ENCODE peak calls at places on chromosomes 5 and 9, in seven cellular contexts. F is BJ, X is AG04450, G is left ventricle myocardium inferior, D is mesendoderm, Q is small intestine, N is fibroblast of mammary gland. C is an unnamed sample.

GRCh38 chr5:68449380-68449779 is 233.8 kb downstream of the PIK3R1 start:
- DNase-seq in G (no peak), X (no peak), F (no peak), N (no peak), D (no peak), Q (no peak), C (no peak)

GRCh38 chr5:97094579-97095317 is 47.7 kb downstream of the LIX1 start:
- DNase-seq in N (no peak), D (no peak), F (no peak), X (no peak), G (no peak), Q (no peak), C (no peak)

GRCh38 chr5:106127985-106128384 is 1542.8 kb downstream of the EFNA5 start:
- DNase-seq in N (no peak), F (no peak), G (no peak), X (no peak), Q (no peak), D (no peak), C (no peak)

GRCh38 chr5:167736992-167737391 is 554.5 kb upstream of the WWC1 start:
- DNase-seq in N (no peak), Q (no peak), F (no peak), G (no peak), X (no peak), D (no peak), C (no peak)

GRCh38 chr5:141692919-141693848 is 11.2 kb upstream of the ARAP3 start:
- DNase-seq in X (no peak), Q (peak), D (no peak), N (peak), F (no peak), G (no peak), C (no peak)

GRCh38 chr5:123209163-123210013 is 120.3 kb downstream of the PRDM6 start:
- DNase-seq in Q (peak), N (peak), X (peak), F (peak), G (no peak), D (no peak), C (peak)

GRCh38 chr5:93677344-93678021 is 63.9 kb downstream of the POU5F2 start:
- DNase-seq in D (peak), G (peak), X (peak), N (peak), F (peak), Q (no peak), C (no peak)

GRCh38 chr9:89247431-89248370 is 63.3 kb upstream of the CKS2 start:
- DNase-seq in X (no peak), G (no peak), Q (peak), F (no peak), D (peak), N (no peak), C (peak)

GRCh38 chr5:37875051-37875787 is 35.4 kb upstream of the GDNF start:
- DNase-seq in F (peak), Q (no peak), D (peak), N (peak), G (no peak), X (peak), C (no peak)

GRCh38 chr5:147628054-147628895 is 118.4 kb upstream of the DPYSL3 start:
- DNase-seq in Q (peak), X (peak), N (peak), D (peak), F (peak), G (no peak), C (peak)

GRCh38 chr9:74218374-74219063 is 278.6 kb upstream of the RORB start:
- DNase-seq in F (no peak), X (no peak), Q (no peak), G (no peak), N (no peak), D (no peak), C (no peak)

GRCh38 chr5:172664018-172664417 is 23.0 kb downstream of the NEURL1B start:
- DNase-seq in F (no peak), G (no peak), D (no peak), N (no peak), X (no peak), Q (no peak), C (no peak)

GRCh38 chr5:14061106-14061505 is 82.0 kb upstream of the TRIO start:
- DNase-seq in N (no peak), G (no peak), X (no peak), D (peak), Q (no peak), F (no peak), C (no peak)

GRCh38 chr5:32283539-32284377 is 29.0 kb downstream of the MTMR12 start:
- DNase-seq in G (no peak), X (no peak), D (peak), F (no peak), Q (no peak), N (peak), C (peak)

GRCh38 chr9:79357620-79358019 is 214.1 kb upstream of the TLE4 start:
- DNase-seq in N (no peak), D (peak), F (no peak), X (no peak), G (no peak), Q (no peak), C (no peak)

GRCh38 chr5:174063092-174063756 is 17.7 kb downstream of the NSG2 start:
- DNase-seq in Q (no peak), X (no peak), D (no peak), F (no peak), G (no peak), N (no peak), C (no peak)

GRCh38 chr5:137262818-137263217 is 236.3 kb downstream of the SPOCK1 start:
- DNase-seq in D (no peak), X (no peak), G (no peak), F (no peak), Q (no peak), N (no peak), C (no peak)

GRCh38 chr5:139388198-139388821 is 1.4 kb downstream of the MZB1 start:
- DNase-seq in Q (peak), N (no peak), G (no peak), X (no peak), D (peak), F (no peak), C (no peak)

GRCh38 chr9:79026311-79026710 is 545.5 kb upstream of the TLE4 start:
- DNase-seq in Q (no peak), X (no peak), N (no peak), F (no peak), G (no peak), D (no peak), C (peak)

GRCh38 chr9:110900451-110900850 is 137.8 kb downstream of the LPAR1 start:
- DNase-seq in X (no peak), N (peak), D (no peak), Q (no peak), G (no peak), F (no peak), C (no peak)

GRCh38 chr5:115461506-115462290 is 82.9 kb downstream of the FEM1C start:
- DNase-seq in X (peak), F (peak), N (peak), G (no peak), Q (peak), D (no peak), C (peak)

GRCh38 chr5:138241688-138242547 is 28.8 kb upstream of the CDC23 start:
- DNase-seq in F (no peak), D (peak), X (no peak), G (peak), N (no peak), Q (peak), C (no peak)

GRCh38 chr9:114754574-114754973 is 51.3 kb downstream of the TNFSF15 start:
- DNase-seq in F (no peak), N (no peak), D (no peak), G (no peak), Q (no peak), X (no peak), C (no peak)

GRCh38 chr5:14487896-14488570 is 93.6 kb upstream of the OTULINL start:
- DNase-seq in G (no peak), X (no peak), F (no peak), Q (no peak), D (no peak), N (no peak), C (no peak)

GRCh38 chr9:71793386-71794105 is 25.2 kb upstream of the CEMIP2 start:
- DNase-seq in N (no peak), G (no peak), X (peak), F (peak), Q (no peak), D (peak), C (no peak)

GRCh38 chr9:108296056-108296455 is 559.7 kb downstream of the ACTL7B start:
- DNase-seq in F (peak), N (peak), X (peak), G (no peak), D (no peak), Q (no peak), C (no peak)

GRCh38 chr5:148268556-148268955 is at the start of gene SPINK13:
- DNase-seq in X (no peak), F (no peak), Q (no peak), G (no peak), D (peak), N (peak), C (no peak)

GRCh38 chr5:27308151-27308550 is 269.8 kb upstream of the CDH9 start:
- DNase-seq in X (no peak), N (peak), D (no peak), Q (no peak), G (no peak), F (no peak), C (no peak)

GRCh38 chr9:114281421-114282103 is 41.3 kb upstream of the ORM1 start:
- DNase-seq in N (peak), F (no peak), X (no peak), G (peak), D (no peak), Q (peak), C (no peak)

GRCh38 chr9:17509151-17509550 is 69.7 kb upstream of the SH3GL2 start:
- DNase-seq in N (no peak), Q (no peak), G (no peak), F (no peak), X (no peak), D (no peak), C (no peak)

GRCh38 chr5:132830436-132831094 is at the start of gene SHROOM1:
- DNase-seq in Q (peak), G (peak), D (peak), X (no peak), F (no peak), N (peak), C (no peak)

DNA sequence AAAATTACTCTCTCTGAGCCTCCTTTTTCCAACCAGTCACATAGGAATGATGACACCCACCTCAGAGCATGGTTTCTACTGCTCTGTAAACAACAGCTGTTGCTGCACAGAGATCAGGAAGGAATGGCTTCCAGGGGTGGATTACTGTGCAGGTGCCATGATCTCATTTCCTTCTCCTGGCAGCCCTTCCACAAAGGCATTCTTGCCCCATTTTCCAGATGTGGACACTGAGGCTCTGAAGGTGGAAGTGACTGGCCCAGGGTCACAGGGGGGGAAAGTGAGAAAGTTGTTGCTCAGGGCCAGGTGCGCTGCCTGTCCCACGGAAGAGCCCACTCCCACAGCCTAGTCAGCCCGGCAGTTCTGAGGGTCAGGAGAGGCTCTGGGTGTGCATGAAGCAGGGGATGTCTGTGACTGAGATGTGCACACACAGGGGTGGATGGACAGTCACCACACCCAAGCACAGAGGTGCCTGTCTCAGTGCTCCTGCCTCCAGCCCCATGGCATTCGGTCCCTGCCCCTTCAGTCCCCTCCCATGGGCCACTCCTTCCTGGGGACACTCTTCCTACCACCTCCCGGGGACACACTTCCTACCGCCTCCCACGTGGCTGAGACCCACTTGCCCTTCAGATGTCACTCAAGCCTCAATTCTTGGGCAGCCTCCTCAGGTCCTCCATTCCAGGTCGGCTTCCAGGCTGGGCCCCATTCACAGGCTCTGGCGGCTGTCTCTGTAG is 17.0 kb downstream of the FGFR4 start:
- DNase-seq in G (no peak), D (no peak), Q (peak), X (no peak), F (no peak), N (peak), C (no peak)
- H3K4me3 ChIP-seq in G (no peak), D (no peak), Q (no peak), X (no peak), F (no peak), N (no peak), C (no peak)

DNA sequence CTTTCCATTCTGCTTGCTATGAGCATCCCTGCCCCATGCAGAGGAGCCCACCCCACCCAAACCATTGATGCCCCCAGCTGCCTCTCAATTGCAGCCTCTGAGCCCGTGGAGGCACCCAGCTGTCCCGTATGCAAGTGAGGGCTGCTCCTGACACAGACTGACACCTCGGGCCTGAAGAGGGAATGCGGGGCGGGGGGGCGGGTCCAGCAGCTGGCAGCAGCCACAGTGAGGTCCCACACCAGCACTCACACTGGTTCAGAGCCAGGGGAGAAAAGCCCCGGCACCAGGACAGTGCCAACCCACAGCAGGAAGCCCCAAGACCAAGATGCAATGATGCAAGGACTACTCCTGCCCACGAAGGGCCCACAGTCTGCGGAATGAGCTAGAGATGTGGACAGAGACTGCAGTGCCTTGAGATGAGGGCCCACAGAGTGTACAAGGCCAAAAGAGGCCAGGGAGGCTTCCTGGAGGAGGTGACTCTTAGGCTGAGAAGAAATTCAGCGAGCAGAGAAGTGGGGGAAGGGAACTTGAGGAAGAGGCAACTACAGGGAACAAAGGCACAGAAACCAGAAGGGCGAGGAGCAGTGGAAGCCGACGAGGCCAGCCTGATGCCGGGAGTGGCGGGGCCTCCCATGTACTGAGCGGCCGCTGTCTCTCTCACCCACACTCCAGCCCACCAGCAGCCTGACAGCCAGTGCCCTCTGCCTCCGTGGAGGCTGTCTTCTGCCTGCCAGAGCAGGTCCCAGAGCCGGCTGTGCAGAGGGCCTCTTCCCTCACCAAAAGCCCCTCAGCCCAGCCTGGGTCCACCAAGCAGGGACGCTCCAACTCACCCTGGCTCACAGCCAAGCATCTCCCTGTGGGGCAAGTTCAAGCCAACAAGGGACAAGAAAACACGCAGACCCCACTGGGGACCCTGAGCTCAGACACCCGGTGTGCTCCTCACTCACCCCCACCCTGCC is 9.2 kb downstream of the EEIG1 start:
- DNase-seq in F (no peak), N (no peak), G (no peak), Q (no peak), X (no peak), D (peak), C (no peak)
- H3K4me3 ChIP-seq in F (no peak), N (no peak), G (peak), Q (no peak), X (no peak), D (no peak), C (no peak)

DNA sequence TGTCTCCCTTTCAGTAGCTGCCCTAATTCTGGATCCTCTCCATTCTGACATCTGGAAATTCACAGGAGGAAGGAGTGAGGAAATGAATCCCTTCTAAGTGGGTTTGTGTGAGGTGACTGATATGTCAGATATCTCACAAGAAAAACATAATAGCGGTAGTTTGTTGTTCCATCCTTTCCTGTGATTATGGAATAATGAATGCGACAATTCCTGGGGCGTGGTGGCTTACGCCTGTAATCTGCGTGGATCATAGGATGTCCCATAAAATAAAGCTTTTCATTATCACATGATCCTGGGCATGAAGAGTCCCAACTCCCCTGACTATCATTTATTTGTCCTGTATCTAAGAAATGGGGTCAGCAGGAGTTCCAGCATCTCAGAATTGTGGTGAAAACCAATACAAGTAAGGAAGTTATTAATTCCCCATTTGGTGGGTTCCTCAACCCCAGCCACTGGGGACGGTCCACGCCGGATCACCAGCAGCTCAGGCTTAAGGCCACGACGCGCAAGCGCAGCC is 375 bp upstream of the C5orf24 start:
- DNase-seq in F (peak), Q (no peak), G (no peak), X (no peak), D (peak), N (peak), C (no peak)
- H3K4me3 ChIP-seq in F (peak), Q (no peak), G (peak), X (peak), D (no peak), N (peak), C (peak)

GRCh38 chr5:102590467-102590866 is 91.7 kb upstream of the SLCO6A1 start:
- DNase-seq in G (no peak), X (no peak), Q (no peak), N (no peak), F (no peak), D (no peak), C (no peak)
- H3K4me3 ChIP-seq in G (no peak), X (no peak), Q (no peak), N (no peak), F (no peak), D (no peak), C (no peak)

DNA sequence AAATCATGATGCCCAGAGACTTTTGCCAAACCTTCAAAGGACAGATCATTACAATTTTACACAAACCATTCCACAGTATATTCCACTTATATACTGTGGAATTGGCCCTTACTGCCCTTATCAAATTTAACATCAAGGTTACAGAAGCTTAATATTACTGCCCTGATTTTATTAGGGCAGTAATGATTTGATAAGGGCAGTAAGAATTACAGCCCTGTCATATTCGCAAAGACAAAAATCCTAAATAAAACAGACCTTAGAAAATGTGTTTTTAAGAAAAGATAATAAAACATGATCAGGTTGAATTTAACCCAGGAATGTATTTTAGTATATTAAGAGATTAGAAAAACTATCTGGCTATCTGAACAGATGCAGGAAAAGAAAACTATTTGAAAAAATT is 7.7 kb upstream of the TMEM161B start:
- DNase-seq in X (no peak), Q (no peak), N (no peak), F (no peak), G (no peak), D (no peak), C (no peak)
- H3K4me3 ChIP-seq in X (no peak), Q (no peak), N (no peak), F (no peak), G (no peak), D (no peak), C (no peak)

DNA sequence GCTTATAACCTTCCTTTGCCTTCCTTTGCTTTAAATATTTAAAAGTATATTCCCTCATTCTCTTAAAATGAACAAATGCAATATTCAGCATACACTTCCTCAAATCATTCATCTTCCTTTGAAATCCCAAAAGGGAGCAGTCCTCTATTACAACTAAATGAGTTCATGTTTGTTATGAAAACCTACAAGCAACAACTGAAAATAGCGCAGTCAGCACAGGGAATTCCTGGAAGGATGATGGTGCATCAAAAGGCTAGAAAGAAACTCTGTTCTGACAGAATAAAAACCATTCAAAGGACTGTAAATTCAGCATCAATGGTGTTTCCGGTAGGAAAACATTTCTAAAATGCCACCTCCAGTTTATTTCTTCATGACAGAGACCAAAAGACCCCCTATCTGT is 3.3 kb downstream of the NR6A1 start:
- DNase-seq in N (no peak), X (no peak), F (no peak), Q (peak), D (no peak), G (no peak), C (no peak)
- H3K4me3 ChIP-seq in N (no peak), X (no peak), F (no peak), Q (no peak), D (no peak), G (no peak), C (no peak)

GRCh38 chr5:1509346-1510085 is 14.2 kb downstream of the LPCAT1 start:
- DNase-seq in Q (no peak), N (no peak), D (no peak), X (no peak), F (no peak), G (peak), C (no peak)

GRCh38 chr5:1507457-1507856 is 16.3 kb downstream of the LPCAT1 start:
- DNase-seq in Q (no peak), G (no peak), F (no peak), D (no peak), X (no peak), N (no peak), C (no peak)

GRCh38 chr5:1507961-1508678 is 15.6 kb downstream of the LPCAT1 start:
- DNase-seq in G (peak), N (no peak), D (no peak), X (no peak), Q (no peak), F (no peak), C (no peak)

GRCh38 chr5:1510151-1510561 is 13.6 kb downstream of the LPCAT1 start:
- DNase-seq in N (no peak), F (no peak), G (peak), D (no peak), Q (no peak), X (no peak), C (no peak)

GRCh38 chr5:1508679-1509290 is 15.0 kb downstream of the LPCAT1 start:
- DNase-seq in F (no peak), D (no peak), X (no peak), G (peak), Q (no peak), N (no peak), C (no peak)
- H3K4me3 ChIP-seq in F (no peak), D (no peak), X (no peak), G (no peak), Q (no peak), N (no peak), C (no peak)

GRCh38 chr9:36867241-36867640 is 166.8 kb downstream of the PAX5 start:
- DNase-seq in F (no peak), X (no peak), D (no peak), G (no peak), Q (no peak), N (no peak), C (no peak)

GRCh38 chr9:36862206-36863145 is 171.6 kb downstream of the PAX5 start:
- DNase-seq in X (no peak), Q (peak), N (peak), G (no peak), F (no peak), D (peak), C (no peak)

GRCh38 chr9:36865731-36866635 is 168.1 kb downstream of the PAX5 start:
- DNase-seq in Q (no peak), F (no peak), X (no peak), D (no peak), G (no peak), N (no peak), C (no peak)

GRCh38 chr9:36866840-36867239 is 167.2 kb downstream of the PAX5 start:
- DNase-seq in D (peak), G (no peak), Q (no peak), X (no peak), F (no peak), N (no peak), C (no peak)

GRCh38 chr9:36864491-36865410 is 169.3 kb downstream of the PAX5 start:
- DNase-seq in X (no peak), D (peak), Q (no peak), G (no peak), F (no peak), N (no peak), C (no peak)
- H3K4me3 ChIP-seq in X (no peak), D (no peak), Q (no peak), G (no peak), F (no peak), N (no peak), C (no peak)

C was measured in keratinocyte.